ENCODE peak calls at places on chromosome 16, in six cellular contexts. One of them, this sample, is unnamed.

GRCh38 chr16:69823831-69824563 is 61.9 kb downstream of the WWP2 start:
- DNase-seq in brain microvascular endothelial cell: no peak
- DNase-seq in naive thymus-derived CD8-positive, alpha-beta T cell: no peak
- DNase-seq in SK-N-SH: no peak
- DNase-seq in NCI-H187: no peak
- DNase-seq in posterior cingulate gyrus: no peak
- DNase-seq in this sample: no peak

GRCh38 chr16:67914758-67915622 is 16.7 kb downstream of the CTRL start:
- DNase-seq in brain microvascular endothelial cell: no peak
- DNase-seq in naive thymus-derived CD8-positive, alpha-beta T cell: no peak
- DNase-seq in SK-N-SH: peak; percentile 71
- DNase-seq in NCI-H187: no peak
- DNase-seq in posterior cingulate gyrus: no peak
- DNase-seq in this sample: no peak

GRCh38 chr16:8966781-8967436 is 3.2 kb upstream of the USP7 start:
- DNase-seq in brain microvascular endothelial cell: no peak
- DNase-seq in naive thymus-derived CD8-positive, alpha-beta T cell: no peak
- DNase-seq in SK-N-SH: no peak
- DNase-seq in NCI-H187: no peak
- DNase-seq in posterior cingulate gyrus: no peak
- DNase-seq in this sample: no peak

GRCh38 chr16:47625115-47625567 is 164.0 kb downstream of the PHKB start:
- DNase-seq in brain microvascular endothelial cell: no peak
- DNase-seq in naive thymus-derived CD8-positive, alpha-beta T cell: no peak
- DNase-seq in SK-N-SH: no peak
- DNase-seq in NCI-H187: no peak
- DNase-seq in posterior cingulate gyrus: no peak
- DNase-seq in this sample: no peak

GRCh38 chr16:30896203-30896889 is at the start of gene CTF1:
- DNase-seq in brain microvascular endothelial cell: peak; percentile 68
- DNase-seq in naive thymus-derived CD8-positive, alpha-beta T cell: no peak
- DNase-seq in SK-N-SH: peak; percentile 85
- DNase-seq in NCI-H187: no peak
- DNase-seq in posterior cingulate gyrus: no peak
- DNase-seq in this sample: no peak

GRCh38 chr16:426906-427249 is 1.4 kb downstream of the RAB11FIP3 start:
- DNase-seq in brain microvascular endothelial cell: no peak
- DNase-seq in naive thymus-derived CD8-positive, alpha-beta T cell: peak; percentile 2
- DNase-seq in SK-N-SH: no peak
- DNase-seq in NCI-H187: no peak
- DNase-seq in posterior cingulate gyrus: no peak
- DNase-seq in this sample: no peak

GRCh38 chr16:84247341-84247740 is 7.5 kb upstream of the KCNG4 start:
- DNase-seq in brain microvascular endothelial cell: no peak
- DNase-seq in naive thymus-derived CD8-positive, alpha-beta T cell: no peak
- DNase-seq in SK-N-SH: no peak
- DNase-seq in NCI-H187: no peak
- DNase-seq in posterior cingulate gyrus: no peak
- DNase-seq in this sample: no peak

GRCh38 chr16:28537964-28538732 is 626 bp downstream of the NUPR1 start:
- DNase-seq in brain microvascular endothelial cell: no peak
- DNase-seq in naive thymus-derived CD8-positive, alpha-beta T cell: no peak
- DNase-seq in SK-N-SH: no peak
- DNase-seq in NCI-H187: no peak
- DNase-seq in posterior cingulate gyrus: no peak
- DNase-seq in this sample: no peak

GRCh38 chr16:78437352-78437968 is 338.0 kb downstream of the WWOX start:
- DNase-seq in brain microvascular endothelial cell: no peak
- DNase-seq in naive thymus-derived CD8-positive, alpha-beta T cell: peak; percentile 19
- DNase-seq in SK-N-SH: peak; percentile 50
- DNase-seq in NCI-H187: no peak
- DNase-seq in posterior cingulate gyrus: no peak
- DNase-seq in this sample: no peak

GRCh38 chr16:70253291-70254094 is 1.8 kb upstream of the EXOSC6 start:
- DNase-seq in brain microvascular endothelial cell: peak; percentile 54
- DNase-seq in naive thymus-derived CD8-positive, alpha-beta T cell: peak; percentile 10
- DNase-seq in SK-N-SH: peak; percentile 62
- DNase-seq in NCI-H187: no peak
- DNase-seq in posterior cingulate gyrus: no peak
- DNase-seq in this sample: no peak

GRCh38 chr16:1812732-1813163 is 13.9 kb downstream of the HAGH start:
- DNase-seq in brain microvascular endothelial cell: peak; percentile 24
- DNase-seq in naive thymus-derived CD8-positive, alpha-beta T cell: peak; percentile 47
- DNase-seq in SK-N-SH: peak; percentile 84
- DNase-seq in NCI-H187: peak; percentile 56
- DNase-seq in posterior cingulate gyrus: peak; percentile 80
- DNase-seq in this sample: peak; percentile 68

GRCh38 chr16:88351521-88352101 is 31.1 kb upstream of the ZNF469 start:
- DNase-seq in brain microvascular endothelial cell: no peak
- DNase-seq in naive thymus-derived CD8-positive, alpha-beta T cell: no peak
- DNase-seq in SK-N-SH: peak; percentile 47
- DNase-seq in NCI-H187: no peak
- DNase-seq in posterior cingulate gyrus: peak; percentile 21
- DNase-seq in this sample: no peak

GRCh38 chr16:65975049-65975708 is 391.3 kb upstream of the CDH5 start:
- DNase-seq in brain microvascular endothelial cell: peak; percentile 57
- DNase-seq in naive thymus-derived CD8-positive, alpha-beta T cell: no peak
- DNase-seq in SK-N-SH: no peak
- DNase-seq in NCI-H187: no peak
- DNase-seq in posterior cingulate gyrus: no peak
- DNase-seq in this sample: no peak

GRCh38 chr16:31351246-31351936 is 3.6 kb upstream of the ITGAX start:
- DNase-seq in brain microvascular endothelial cell: no peak
- DNase-seq in naive thymus-derived CD8-positive, alpha-beta T cell: no peak
- DNase-seq in SK-N-SH: no peak
- DNase-seq in NCI-H187: no peak
- DNase-seq in posterior cingulate gyrus: no peak
- DNase-seq in this sample: no peak

GRCh38 chr16:57380671-57381462 is 8.6 kb downstream of the CX3CL1 start:
- DNase-seq in brain microvascular endothelial cell: peak; percentile 8
- DNase-seq in naive thymus-derived CD8-positive, alpha-beta T cell: peak; percentile 39
- DNase-seq in SK-N-SH: no peak
- DNase-seq in NCI-H187: no peak
- DNase-seq in posterior cingulate gyrus: no peak
- DNase-seq in this sample: no peak

GRCh38 chr16:84782841-84783240 is 36.9 kb upstream of the CRISPLD2 start:
- DNase-seq in brain microvascular endothelial cell: no peak
- DNase-seq in naive thymus-derived CD8-positive, alpha-beta T cell: no peak
- DNase-seq in SK-N-SH: no peak
- DNase-seq in NCI-H187: no peak
- DNase-seq in posterior cingulate gyrus: no peak
- DNase-seq in this sample: no peak

GRCh38 chr16:711548-712320 is 3.2 kb upstream of the METRN start:
- DNase-seq in brain microvascular endothelial cell: peak; percentile 46
- DNase-seq in naive thymus-derived CD8-positive, alpha-beta T cell: peak; percentile 75
- DNase-seq in SK-N-SH: peak; percentile 93
- DNase-seq in NCI-H187: peak; percentile 56
- DNase-seq in posterior cingulate gyrus: peak; percentile 76
- DNase-seq in this sample: peak; percentile 61

GRCh38 chr16:4111748-4112696 is 4.2 kb downstream of the ADCY9 start:
- DNase-seq in brain microvascular endothelial cell: no peak
- DNase-seq in naive thymus-derived CD8-positive, alpha-beta T cell: no peak
- DNase-seq in SK-N-SH: no peak
- DNase-seq in NCI-H187: no peak
- DNase-seq in posterior cingulate gyrus: no peak
- DNase-seq in this sample: no peak

GRCh38 chr16:81275064-81275532 is 36.6 kb downstream of the BCO1 start:
- DNase-seq in brain microvascular endothelial cell: no peak
- DNase-seq in naive thymus-derived CD8-positive, alpha-beta T cell: no peak
- DNase-seq in SK-N-SH: no peak
- DNase-seq in NCI-H187: no peak
- DNase-seq in posterior cingulate gyrus: no peak
- DNase-seq in this sample: no peak

GRCh38 chr16:1438229-1439057 is 5.9 kb downstream of the CCDC154 start:
- DNase-seq in brain microvascular endothelial cell: no peak
- DNase-seq in naive thymus-derived CD8-positive, alpha-beta T cell: no peak
- DNase-seq in SK-N-SH: no peak
- DNase-seq in NCI-H187: no peak
- DNase-seq in posterior cingulate gyrus: no peak
- DNase-seq in this sample: no peak

GRCh38 chr16:66273644-66274334 is 92.7 kb upstream of the CDH5 start:
- DNase-seq in brain microvascular endothelial cell: no peak
- DNase-seq in naive thymus-derived CD8-positive, alpha-beta T cell: no peak
- DNase-seq in SK-N-SH: no peak
- DNase-seq in NCI-H187: no peak
- DNase-seq in posterior cingulate gyrus: no peak
- DNase-seq in this sample: no peak

GRCh38 chr16:8639694-8640093 is 18.2 kb downstream of the METTL22 start:
- DNase-seq in brain microvascular endothelial cell: no peak
- DNase-seq in naive thymus-derived CD8-positive, alpha-beta T cell: no peak
- DNase-seq in SK-N-SH: no peak
- DNase-seq in NCI-H187: no peak
- DNase-seq in posterior cingulate gyrus: no peak
- DNase-seq in this sample: no peak

This sample was measured in NCI-H2107.